ENCODE peak calls at places on chromosome 22, in ten cellular contexts. L is GM23248, U is Peyer's patch, N is mesenchymal stem cell, H is coronary artery, D is left ventricle myocardium inferior, O is dorsolateral prefrontal cortex, Q is heart right ventricle, X is esophagus squamous epithelium, V is brain microvascular endothelial cell. W is an unnamed sample.

GRCh38 chr22:17379939-17380710 is 10.9 kb downstream of the CECR2 start:
- DNase-seq in D (peak), O (no peak), N (no peak), H (no peak), Q (no peak), U (no peak), L (no peak), X (no peak), V (no peak), W (no peak)

GRCh38 chr22:28773461-28773867 is 969 bp downstream of the CCDC117 start:
- DNase-seq in N (peak), V (no peak), O (no peak), L (peak), H (no peak), X (no peak), Q (no peak), D (no peak), U (no peak), W (no peak)

GRCh38 chr22:28442951-28443876 is 236.4 kb downstream of the TTC28 start:
- DNase-seq in V (peak), D (peak), H (no peak), N (peak), Q (peak), U (peak), L (peak), X (no peak), O (peak), W (peak)

GRCh38 chr22:19942071-19942885 is 660 bp upstream of the TXNRD2 start:
- DNase-seq in X (no peak), N (peak), O (no peak), V (peak), L (peak), Q (no peak), D (no peak), H (no peak), U (no peak), W (no peak)

GRCh38 chr22:27382947-27383346 is 418.6 kb downstream of the MN1 start:
- DNase-seq in V (no peak), D (no peak), N (no peak), H (no peak), L (no peak), U (no peak), O (no peak), Q (no peak), X (no peak), W (no peak)

GRCh38 chr22:34294986-34295385 is 374.7 kb upstream of the LARGE1 start:
- DNase-seq in H (no peak), X (no peak), V (no peak), U (no peak), Q (no peak), L (no peak), O (no peak), D (no peak), N (no peak), W (no peak)

GRCh38 chr22:50531546-50532352 is 1.9 kb upstream of the TYMP start:
- DNase-seq in L (peak), O (no peak), X (no peak), D (peak), H (peak), Q (peak), V (peak), U (peak), N (peak), W (peak)

GRCh38 chr22:46347646-46348045 is 12.1 kb downstream of the TRMU start:
- DNase-seq in X (no peak), O (no peak), V (no peak), U (no peak), H (no peak), N (no peak), L (no peak), Q (no peak), D (no peak), W (no peak)

GRCh38 chr22:45192701-45193187 is 29.0 kb downstream of the NUP50 start:
- DNase-seq in X (no peak), O (no peak), N (no peak), Q (no peak), H (no peak), D (no peak), L (no peak), U (no peak), V (no peak), W (no peak)

GRCh38 chr22:20013382-20013871 is 3.2 kb downstream of the ARVCF start:
- DNase-seq in V (peak), L (peak), N (peak), H (no peak), U (peak), X (no peak), Q (peak), O (peak), D (peak), W (no peak)

GRCh38 chr22:26414347-26414746 is 14.7 kb upstream of the ASPHD2 start:
- DNase-seq in X (no peak), L (no peak), N (no peak), H (no peak), V (no peak), U (no peak), O (no peak), D (no peak), Q (no peak), W (no peak)

GRCh38 chr22:20422271-20422958 is 15.2 kb downstream of the SCARF2 start:
- DNase-seq in X (no peak), L (peak), D (no peak), Q (no peak), U (no peak), O (no peak), H (no peak), V (no peak), N (no peak), W (no peak)

GRCh38 chr22:39920134-39920743 is 19.4 kb downstream of the GRAP2 start:
- DNase-seq in Q (no peak), X (no peak), H (no peak), N (no peak), D (no peak), O (no peak), V (no peak), U (no peak), L (no peak), W (no peak)

GRCh38 chr22:29702931-29703594 is 16.7 kb upstream of the CABP7 start:
- DNase-seq in H (no peak), N (no peak), X (no peak), L (peak), O (no peak), V (no peak), U (no peak), D (peak), Q (peak), W (no peak)

GRCh38 chr22:28927526-28928089 is 44.2 kb downstream of the ZNRF3 start:
- DNase-seq in U (no peak), O (no peak), H (no peak), L (no peak), N (no peak), V (no peak), D (no peak), X (no peak), Q (no peak), W (no peak)

GRCh38 chr22:44386386-44387035 is 73.8 kb upstream of the SHISAL1 start:
- DNase-seq in H (no peak), O (no peak), N (no peak), V (no peak), Q (peak), L (no peak), D (no peak), U (no peak), X (no peak), W (no peak)

GRCh38 chr22:28956506-28956905 is 73.1 kb downstream of the ZNRF3 start:
- DNase-seq in D (no peak), Q (no peak), O (no peak), L (no peak), X (no peak), N (no peak), H (no peak), V (no peak), U (no peak), W (no peak)

GRCh38 chr22:44646141-44646540 is 55.9 kb upstream of the PRR5 start:
- DNase-seq in U (no peak), X (no peak), D (no peak), V (no peak), N (no peak), H (no peak), Q (no peak), L (no peak), O (no peak), W (no peak)

GRCh38 chr22:19701420-19702145 is 12.7 kb upstream of the SEPTIN5 start:
- DNase-seq in L (no peak), H (no peak), N (no peak), V (no peak), O (no peak), D (no peak), U (no peak), X (no peak), Q (no peak), W (no peak)

GRCh38 chr22:39628563-39629080 is 58.1 kb downstream of the CACNA1I start:
- DNase-seq in D (no peak), U (no peak), Q (no peak), X (no peak), H (no peak), L (no peak), O (no peak), N (no peak), V (no peak), W (no peak)

GRCh38 chr22:28568099-28568498 is 111.5 kb downstream of the TTC28 start:
- DNase-seq in N (no peak), L (no peak), H (no peak), X (no peak), U (no peak), Q (no peak), O (no peak), D (no peak), V (no peak), W (no peak)

GRCh38 chr22:26804315-26804714 is 146.9 kb downstream of the MIAT start:
- DNase-seq in Q (no peak), V (no peak), X (no peak), N (no peak), H (no peak), U (no peak), L (no peak), D (no peak), O (no peak), W (no peak)

GRCh38 chr22:45271667-45272188 is 13.0 kb upstream of the UPK3A start:
- DNase-seq in N (peak), V (no peak), D (peak), H (no peak), U (peak), Q (peak), X (no peak), O (no peak), L (peak), W (no peak)

GRCh38 chr22:29733362-29734322 is 13.8 kb downstream of the CABP7 start:
- DNase-seq in L (no peak), D (peak), V (no peak), U (peak), Q (peak), H (no peak), O (no peak), X (no peak), N (peak), W (peak)

GRCh38 chr22:48082284-48082683 is 1319.8 kb downstream of the TBC1D22A start:
- DNase-seq in O (no peak), X (no peak), D (no peak), U (no peak), H (no peak), V (no peak), N (no peak), Q (no peak), L (no peak), W (no peak)

GRCh38 chr22:46122511-46122971 is 27.8 kb upstream of the PPARA start:
- DNase-seq in H (no peak), L (peak), Q (peak), D (peak), X (no peak), O (peak), N (peak), U (peak), V (peak), W (peak)

GRCh38 chr22:31122532-31123291 is at the start of gene INPP5J:
- DNase-seq in N (peak), U (peak), V (peak), L (peak), D (peak), X (no peak), O (no peak), H (no peak), Q (peak), W (no peak)

GRCh38 chr22:31124811-31125465 is 2.2 kb downstream of the INPP5J start:
- DNase-seq in Q (no peak), O (no peak), H (no peak), N (no peak), U (no peak), D (no peak), V (no peak), X (no peak), L (no peak), W (no peak)

GRCh38 chr22:31124290-31124689 is 1.5 kb downstream of the INPP5J start:
- DNase-seq in Q (no peak), H (no peak), L (no peak), U (no peak), D (no peak), O (no peak), X (no peak), N (no peak), V (no peak), W (no peak)

GRCh38 chr22:31122196-31122531 is 602 bp upstream of the INPP5J start:
- DNase-seq in O (no peak), V (no peak), H (no peak), Q (no peak), X (no peak), U (no peak), L (no peak), D (no peak), N (no peak), W (no peak)

GRCh38 chr22:31123292-31123602 is 481 bp downstream of the INPP5J start:
- DNase-seq in X (no peak), Q (no peak), L (no peak), H (no peak), D (no peak), U (no peak), N (no peak), V (no peak), O (no peak), W (no peak)
- H3K4me3 ChIP-seq in X (peak), Q (peak), L (peak), H (peak), D (peak), U (no peak), N (peak), V (peak), O (peak), W (no peak)

GRCh38 chr22:24984122-24984521 is 31.6 kb downstream of the KIAA1671 start:
- DNase-seq in U (no peak), N (no peak), X (no peak), H (no peak), V (no peak), Q (no peak), O (no peak), L (no peak), D (no peak), W (no peak)
- H3K27ac ChIP-seq in U (no peak), N (no peak), X (no peak), H (no peak), V (no peak), Q (peak), O (no peak), L (no peak), D (peak), W (no peak)

GRCh38 chr22:22516992-22517391 is 3.1 kb downstream of the ZNF280A start:
- DNase-seq in V (no peak), O (no peak), L (no peak), D (no peak), X (no peak), U (no peak), H (no peak), N (no peak), Q (no peak), W (no peak)

GRCh38 chr22:22521631-22522030 is 1.6 kb upstream of the ZNF280A start:
- DNase-seq in O (no peak), H (no peak), X (no peak), V (no peak), Q (no peak), D (no peak), U (no peak), L (no peak), N (no peak), W (no peak)

GRCh38 chr22:22520667-22521602 is 865 bp upstream of the ZNF280A start:
- DNase-seq in O (no peak), N (no peak), V (no peak), D (no peak), X (no peak), Q (no peak), U (no peak), L (no peak), H (no peak), W (no peak)

GRCh38 chr22:22519591-22519990 is 479 bp downstream of the ZNF280A start:
- DNase-seq in U (no peak), O (no peak), D (no peak), V (no peak), L (no peak), X (no peak), Q (no peak), H (no peak), N (no peak), W (no peak)

GRCh38 chr22:22520020-22520656 is at the start of gene ZNF280A:
- DNase-seq in U (no peak), V (peak), L (peak), X (no peak), Q (no peak), N (no peak), O (no peak), H (no peak), D (no peak), W (no peak)
- H3K4me3 ChIP-seq in U (no peak), V (no peak), L (no peak), X (no peak), Q (no peak), N (no peak), O (no peak), H (no peak), D (no peak), W (no peak)

GRCh38 chr22:24459911-24460310 is 32.5 kb downstream of the ADORA2A start:
- DNase-seq in X (no peak), O (no peak), N (no peak), Q (no peak), L (no peak), U (no peak), H (no peak), D (no peak), V (no peak), W (no peak)

GRCh38 chr22:24457894-24458293 is 30.5 kb downstream of the ADORA2A start:
- DNase-seq in L (no peak), X (no peak), N (no peak), V (no peak), H (no peak), O (no peak), D (no peak), Q (no peak), U (no peak), W (no peak)

GRCh38 chr22:24453853-24454252 is 26.5 kb downstream of the ADORA2A start:
- DNase-seq in N (no peak), D (no peak), H (no peak), U (no peak), X (no peak), L (no peak), O (no peak), Q (no peak), V (no peak), W (no peak)

GRCh38 chr22:24455039-24455438 is 27.6 kb downstream of the ADORA2A start:
- DNase-seq in V (no peak), O (no peak), Q (no peak), X (no peak), L (no peak), N (no peak), H (no peak), U (no peak), D (peak), W (no peak)

GRCh38 chr22:24455751-24456426 is 28.5 kb downstream of the ADORA2A start:
- DNase-seq in X (no peak), H (no peak), U (no peak), L (no peak), N (no peak), V (no peak), Q (peak), O (no peak), D (peak), W (no peak)
- H3K27ac ChIP-seq in X (no peak), H (no peak), U (no peak), L (no peak), N (no peak), V (no peak), Q (peak), O (no peak), D (peak), W (no peak)

GRCh38 chr22:35403356-35403755 is 3.4 kb downstream of the MCM5 start:
- DNase-seq in N (no peak), L (no peak), X (no peak), V (no peak), H (no peak), Q (no peak), D (no peak), U (no peak), O (no peak), W (no peak)

GRCh38 chr22:35400335-35400680 is 368 bp downstream of the MCM5 start:
- DNase-seq in X (no peak), H (no peak), D (no peak), O (no peak), N (no peak), L (peak), Q (no peak), U (no peak), V (no peak), W (no peak)

GRCh38 chr22:35404176-35404575 is 4.2 kb downstream of the MCM5 start:
- DNase-seq in H (no peak), X (no peak), V (no peak), D (no peak), Q (no peak), N (no peak), U (no peak), L (no peak), O (no peak), W (no peak)

GRCh38 chr22:35399678-35400334 is at the start of gene MCM5:
- DNase-seq in X (peak), H (peak), U (peak), L (peak), V (peak), D (peak), O (peak), N (peak), Q (peak), W (peak)

DNA sequence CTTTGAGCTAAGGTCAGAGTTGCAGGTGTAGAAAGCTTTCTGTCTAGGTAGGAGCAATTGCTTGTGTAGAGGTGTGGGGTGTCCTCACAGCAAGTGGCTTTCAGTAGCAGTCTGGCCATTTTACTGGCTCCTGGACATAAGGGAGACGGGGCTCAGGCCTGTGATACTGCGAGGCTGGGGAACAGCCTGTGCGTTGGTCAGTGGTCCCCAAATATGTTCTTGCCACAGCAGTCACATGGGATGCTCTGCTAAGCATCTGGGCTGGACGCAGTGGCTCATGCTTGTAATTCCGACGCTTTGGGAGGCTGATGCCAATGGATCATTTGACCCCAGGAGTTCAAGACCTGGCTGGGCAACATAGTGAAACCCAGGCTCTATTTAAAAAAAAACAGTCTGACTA is 1.9 kb downstream of the MCM5 start:
- DNase-seq in N (no peak), U (no peak), O (no peak), Q (no peak), V (no peak), H (no peak), X (no peak), L (no peak), D (no peak), W (no peak)
- H3K4me3 ChIP-seq in N (no peak), U (no peak), O (no peak), Q (no peak), V (no peak), H (no peak), X (no peak), L (no peak), D (no peak), W (no peak)

GRCh38 chr22:42610211-42610610 is 4.5 kb downstream of the POLDIP3 start:
- DNase-seq in D (no peak), X (no peak), V (no peak), L (no peak), U (no peak), Q (no peak), N (no peak), H (no peak), O (no peak), W (no peak)
- H3K27ac ChIP-seq in D (peak), X (peak), V (no peak), L (no peak), U (no peak), Q (no peak), N (peak), H (no peak), O (peak), W (no peak)

GRCh38 chr22:37178350-37179125 is 9.5 kb downstream of the C1QTNF6 start:
- DNase-seq in Q (no peak), L (peak), U (peak), N (no peak), D (no peak), O (no peak), V (no peak), X (no peak), H (no peak), W (no peak)

GRCh38 chr22:37175414-37176144 is 12.5 kb downstream of the C1QTNF6 start:
- DNase-seq in O (peak), N (no peak), H (peak), V (no peak), X (no peak), D (no peak), U (peak), L (peak), Q (no peak), W (no peak)

GRCh38 chr22:37177755-37178154 is 10.3 kb downstream of the C1QTNF6 start:
- DNase-seq in X (no peak), O (no peak), N (no peak), U (peak), H (no peak), Q (no peak), D (no peak), V (no peak), L (no peak), W (no peak)

GRCh38 chr22:37176464-37177061 is 11.5 kb downstream of the C1QTNF6 start:
- DNase-seq in N (peak), H (no peak), U (peak), D (peak), X (no peak), O (no peak), Q (peak), V (peak), L (peak), W (no peak)

GRCh38 chr22:37177221-37177620 is 10.8 kb downstream of the C1QTNF6 start:
- DNase-seq in U (peak), N (no peak), L (no peak), V (no peak), X (no peak), Q (no peak), O (no peak), H (no peak), D (no peak), W (no peak)
- H3K4me3 ChIP-seq in U (no peak), N (no peak), L (no peak), V (no peak), X (no peak), Q (no peak), O (no peak), H (peak), D (peak), W (no peak)